ENCODE peak calls at places on chromosomes 7 and 10, in eight cellular contexts. D is GM12892, Q is lower leg skin, L is GM12891, Z is sigmoid colon, I is transverse colon, O is H54, A is body of pancreas. C is an unnamed sample.

GRCh38 chr10:124262249-124262865 is 156.4 kb downstream of the OAT start:
- DNase-seq in Z (peak), I (no peak), D (no peak), L (no peak), O (no peak), A (no peak), Q (no peak), C (no peak)

GRCh38 chr7:2355079-2356008 is 717 bp downstream of the EIF3B start:
- DNase-seq in L (no peak), I (peak), O (peak), D (no peak), A (no peak), Z (no peak), Q (no peak), C (peak)

GRCh38 chr10:111129348-111129747 is 52.5 kb downstream of the ADRA2A start:
- DNase-seq in A (no peak), Q (no peak), O (no peak), I (no peak), Z (no peak), L (no peak), D (no peak), C (no peak)

GRCh38 chr10:1488970-1489548 is 248.3 kb downstream of the ADARB2 start:
- DNase-seq in Z (no peak), D (peak), A (no peak), Q (no peak), I (peak), L (peak), O (no peak), C (no peak)

GRCh38 chr7:1662101-1662500 is 8.0 kb upstream of the ELFN1 start:
- DNase-seq in D (no peak), L (peak), I (no peak), A (no peak), Q (no peak), O (no peak), Z (peak), C (no peak)

GRCh38 chr7:156156734-156157408 is 344.6 kb upstream of the SHH start:
- DNase-seq in O (peak), I (peak), D (no peak), Z (no peak), L (no peak), Q (no peak), A (peak), C (no peak)

GRCh38 chr10:31601136-31601535 is 282.1 kb downstream of the ZEB1 start:
- DNase-seq in D (no peak), L (no peak), Q (no peak), O (no peak), I (no peak), Z (no peak), A (no peak), C (no peak)

GRCh38 chr7:14793151-14793550 is 109.4 kb downstream of the DGKB start:
- DNase-seq in O (no peak), D (no peak), Q (no peak), A (no peak), I (no peak), L (no peak), Z (no peak), C (no peak)

GRCh38 chr10:103966671-103967432 is at the start of gene SLK:
- DNase-seq in O (peak), A (peak), Q (peak), D (peak), L (peak), Z (peak), I (peak), C (peak)

GRCh38 chr7:81491573-81491972 is 278.3 kb downstream of the HGF start:
- DNase-seq in Q (no peak), I (no peak), Z (no peak), L (no peak), D (no peak), A (no peak), O (no peak), C (no peak)

GRCh38 chr7:143974457-143974856 is 19.8 kb downstream of the OR2F1 start:
- DNase-seq in D (no peak), A (no peak), L (no peak), O (no peak), Z (no peak), I (no peak), Q (no peak), C (no peak)

GRCh38 chr10:93062499-93063216 is 2.1 kb downstream of the CYP26C1 start:
- DNase-seq in L (peak), I (no peak), O (no peak), D (no peak), Z (no peak), A (no peak), Q (no peak), C (peak)

GRCh38 chr7:133753513-133753912 is 373.6 kb upstream of the LRGUK start:
- DNase-seq in Q (no peak), Z (no peak), A (no peak), I (no peak), O (no peak), D (no peak), L (no peak), C (no peak)

GRCh38 chr10:77274046-77274795 is 363.4 kb downstream of the KCNMA1 start:
- DNase-seq in I (no peak), Q (no peak), O (peak), A (no peak), Z (peak), L (no peak), D (no peak), C (no peak)

GRCh38 chr10:11045995-11046394 is 28.3 kb downstream of the CELF2 start:
- DNase-seq in Q (peak), A (no peak), I (no peak), O (no peak), L (no peak), Z (no peak), D (no peak), C (no peak)

GRCh38 chr7:105030447-105030846 is 16.4 kb downstream of the KMT2E start:
- DNase-seq in O (no peak), A (no peak), L (no peak), Q (no peak), D (no peak), I (no peak), Z (no peak), C (no peak)

GRCh38 chr10:5563991-5564536 is 39.3 kb downstream of the CALML3 start:
- DNase-seq in L (no peak), I (peak), D (no peak), Z (peak), Q (no peak), O (peak), A (no peak), C (peak)

GRCh38 chr7:66036382-66036781 is 39.2 kb upstream of the ASL start:
- DNase-seq in A (no peak), Q (no peak), Z (no peak), D (no peak), I (no peak), L (no peak), O (no peak), C (no peak)

GRCh38 chr10:7436490-7437100 is 25.8 kb upstream of the SFMBT2 start:
- DNase-seq in L (no peak), I (no peak), Z (no peak), D (no peak), A (no peak), O (no peak), Q (no peak), C (no peak)

GRCh38 chr10:72173635-72174296 is 42.0 kb upstream of the ANAPC16 start:
- DNase-seq in O (no peak), A (no peak), Q (no peak), D (no peak), Z (no peak), I (no peak), L (no peak), C (no peak)

GRCh38 chr10:117784776-117785175 is 242.2 kb downstream of the EMX2 start:
- DNase-seq in D (no peak), I (no peak), O (no peak), Q (no peak), A (no peak), L (no peak), Z (no peak), C (no peak)

GRCh38 chr10:76296885-76297775 is 865.7 kb downstream of the LRMDA start:
- DNase-seq in I (no peak), Q (no peak), O (no peak), L (no peak), Z (no peak), A (no peak), D (no peak), C (no peak)

GRCh38 chr7:38463277-38464224 is 167.6 kb downstream of the AMPH start:
- DNase-seq in A (peak), D (no peak), O (no peak), I (peak), Q (peak), L (peak), Z (peak), C (no peak)

GRCh38 chr7:127879436-127879835 is 151.8 kb downstream of the LRRC4 start:
- DNase-seq in Z (no peak), D (no peak), O (no peak), Q (no peak), L (no peak), A (no peak), I (no peak), C (no peak)

GRCh38 chr10:118840071-118840775 is 85.5 kb upstream of the CACUL1 start:
- DNase-seq in Z (no peak), A (no peak), Q (no peak), D (no peak), I (peak), L (no peak), O (no peak), C (no peak)

GRCh38 chr7:48781783-48782182 is 142.6 kb upstream of the CDC14C start:
- DNase-seq in L (no peak), A (no peak), Z (no peak), O (no peak), I (no peak), D (no peak), Q (no peak), C (no peak)

GRCh38 chr10:78964952-78965633 is 103.7 kb upstream of the ZMIZ1 start:
- DNase-seq in D (no peak), I (no peak), O (peak), Z (peak), L (no peak), Q (no peak), A (peak), C (peak)

GRCh38 chr7:105296491-105296890 is 92.2 kb downstream of the SRPK2 start:
- DNase-seq in D (no peak), I (no peak), O (no peak), A (no peak), L (no peak), Z (no peak), Q (no peak), C (no peak)

GRCh38 chr10:130039141-130039540 is 71.5 kb downstream of the C10orf143 start:
- DNase-seq in I (no peak), O (no peak), Q (no peak), L (no peak), A (no peak), Z (peak), D (no peak), C (no peak)

GRCh38 chr10:130042386-130042785 is 68.2 kb downstream of the C10orf143 start:
- DNase-seq in O (no peak), D (no peak), Q (no peak), A (peak), I (no peak), L (no peak), Z (no peak), C (no peak)

GRCh38 chr10:130040351-130040750 is 70.3 kb downstream of the C10orf143 start:
- DNase-seq in Q (no peak), O (no peak), L (no peak), D (no peak), A (no peak), I (no peak), Z (peak), C (no peak)

GRCh38 chr10:130041691-130042225 is 68.9 kb downstream of the C10orf143 start:
- DNase-seq in I (no peak), A (no peak), Z (no peak), D (no peak), Q (no peak), L (no peak), O (no peak), C (no peak)

GRCh38 chr10:130040817-130041330 is 69.8 kb downstream of the C10orf143 start:
- DNase-seq in L (no peak), Z (peak), O (no peak), I (no peak), Q (no peak), A (no peak), D (no peak), C (no peak)
- TF ChIP-seq POLR2A in L (no peak), Z (no peak), O (no peak), I (no peak), Q (no peak), A (no peak), D (no peak), C (no peak)

GRCh38 chr7:148572067-148572522 is 18.5 kb upstream of the C7orf33 start:
- DNase-seq in D (no peak), A (no peak), I (no peak), Z (no peak), Q (no peak), L (no peak), O (no peak), C (no peak)
- TF ChIP-seq POLR2A in D (no peak), A (no peak), I (no peak), Z (no peak), Q (no peak), L (no peak), O (no peak), C (no peak)

GRCh38 chr10:43863270-43863669 is 214.6 kb upstream of the ZNF32 start:
- DNase-seq in I (no peak), A (no peak), D (no peak), O (no peak), Z (no peak), L (no peak), Q (no peak), C (no peak)

GRCh38 chr10:43862756-43863155 is 214.1 kb upstream of the ZNF32 start:
- DNase-seq in O (no peak), Q (no peak), I (no peak), A (no peak), Z (no peak), D (no peak), L (no peak), C (no peak)

GRCh38 chr10:43865275-43866135 is 216.8 kb upstream of the ZNF32 start:
- DNase-seq in O (no peak), L (no peak), Z (no peak), A (no peak), D (no peak), Q (no peak), I (no peak), C (no peak)

GRCh38 chr10:43864622-43865021 is 215.9 kb upstream of the ZNF32 start:
- DNase-seq in Q (no peak), I (no peak), O (no peak), A (no peak), D (no peak), L (no peak), Z (no peak), C (no peak)

DNA sequence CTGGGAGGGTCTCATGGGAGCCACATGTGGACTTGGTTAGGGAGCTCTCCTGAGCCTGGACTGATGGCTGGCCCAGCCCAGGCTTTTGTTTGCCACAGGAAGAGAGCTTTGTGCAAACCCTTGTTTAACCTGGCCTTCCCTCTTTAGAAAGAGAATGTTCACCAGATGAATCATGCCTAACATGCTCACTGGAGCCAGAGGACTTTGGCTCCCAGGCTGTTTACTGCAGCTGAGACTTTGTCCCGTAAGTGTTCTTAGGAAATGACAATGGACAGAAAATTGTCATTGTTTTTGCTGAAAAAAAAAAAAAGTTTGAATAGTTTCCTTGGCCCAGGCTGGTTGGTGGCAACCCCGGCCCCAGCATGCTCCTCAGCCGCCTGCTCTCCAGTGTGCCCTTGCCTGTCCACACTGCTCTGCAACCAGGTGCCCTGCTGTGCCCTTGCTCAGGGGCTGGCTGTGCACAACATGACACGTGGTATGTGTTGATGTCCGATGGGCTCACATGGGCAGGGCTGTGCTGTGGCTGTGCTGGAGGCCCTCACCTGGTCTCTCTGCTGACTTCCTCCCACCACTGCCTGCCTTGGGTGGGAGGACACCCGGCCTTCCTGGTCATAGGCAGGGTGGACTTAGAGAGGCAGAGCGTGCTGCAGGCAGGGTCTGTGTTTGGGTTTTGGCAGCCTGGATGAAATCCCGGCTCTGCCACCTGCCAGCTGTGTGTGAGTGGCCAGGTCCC is 215.3 kb upstream of the ZNF32 start:
- DNase-seq in O (peak), Z (no peak), D (no peak), Q (peak), L (no peak), I (peak), A (no peak), C (no peak)
- TF ChIP-seq POLR2A in O (no peak), Z (no peak), D (no peak), Q (no peak), L (no peak), I (no peak), A (no peak), C (no peak)

GRCh38 chr10:47384148-47384921 is at the start of gene ZNF488:
- DNase-seq in Q (peak), L (peak), D (peak), I (peak), A (peak), O (peak), Z (peak), C (peak)
- TF ChIP-seq POLR2A in Q (no peak), L (no peak), D (no peak), I (no peak), A (peak), O (peak), Z (no peak), C (no peak)

GRCh38 chr7:71132521-71133231 is 732 bp downstream of the GALNT17 start:
- DNase-seq in Z (no peak), O (no peak), I (no peak), L (no peak), Q (no peak), D (no peak), A (peak), C (no peak)

GRCh38 chr7:71131256-71131752 is 640 bp upstream of the GALNT17 start:
- DNase-seq in A (peak), Z (peak), L (no peak), Q (no peak), I (peak), D (no peak), O (no peak), C (no peak)

GRCh38 chr7:71130280-71130679 is 1.7 kb upstream of the GALNT17 start:
- DNase-seq in Q (no peak), I (no peak), Z (no peak), L (no peak), O (no peak), A (no peak), D (no peak), C (no peak)

GRCh38 chr7:71133232-71133622 is 1.3 kb downstream of the GALNT17 start:
- DNase-seq in A (no peak), O (no peak), Z (no peak), I (no peak), D (no peak), Q (no peak), L (no peak), C (no peak)

DNA sequence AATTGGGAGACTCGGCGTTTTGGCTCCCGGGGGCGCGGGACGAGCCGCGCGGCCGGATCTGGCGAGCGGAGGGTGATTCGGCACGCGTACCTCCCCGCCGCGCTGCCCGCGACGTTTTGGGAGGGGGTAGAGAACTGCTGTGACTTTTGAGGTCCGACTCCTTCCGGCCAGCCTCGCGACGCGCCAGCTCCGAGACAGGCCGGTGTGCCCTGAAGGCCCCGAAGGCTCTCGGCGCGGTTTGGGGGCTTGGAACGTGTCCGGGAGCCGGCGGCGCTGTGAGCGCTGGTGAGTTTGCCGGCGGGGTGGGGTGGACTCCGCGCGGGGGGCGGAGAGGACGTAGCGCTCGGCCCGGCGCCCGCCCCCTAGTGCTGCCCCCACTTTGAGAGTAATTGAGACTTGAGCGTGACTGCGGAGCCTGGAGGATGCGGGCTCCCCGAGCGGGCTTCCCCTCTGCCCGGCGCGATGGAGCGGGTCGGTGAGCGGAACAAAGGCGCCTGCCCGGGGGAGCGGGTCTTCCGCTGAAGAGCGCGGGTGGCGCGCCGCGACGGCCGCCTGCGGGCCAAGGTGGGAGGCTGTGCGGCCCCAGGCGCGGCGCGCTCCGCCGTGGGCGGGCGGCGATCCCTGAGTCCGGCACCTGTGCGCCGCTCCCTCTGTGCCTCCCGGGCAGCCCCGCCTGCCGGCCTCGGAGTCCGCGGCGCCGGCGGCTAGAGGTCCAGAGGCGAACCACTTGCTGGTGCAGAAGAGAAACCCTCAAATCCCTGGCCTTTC is at the start of gene GALNT17:
- DNase-seq in D (no peak), Q (no peak), Z (no peak), A (peak), O (no peak), I (no peak), L (no peak), C (no peak)
- TF ChIP-seq POLR2A in D (no peak), Q (no peak), Z (no peak), A (peak), O (no peak), I (no peak), L (no peak), C (no peak)

DNA sequence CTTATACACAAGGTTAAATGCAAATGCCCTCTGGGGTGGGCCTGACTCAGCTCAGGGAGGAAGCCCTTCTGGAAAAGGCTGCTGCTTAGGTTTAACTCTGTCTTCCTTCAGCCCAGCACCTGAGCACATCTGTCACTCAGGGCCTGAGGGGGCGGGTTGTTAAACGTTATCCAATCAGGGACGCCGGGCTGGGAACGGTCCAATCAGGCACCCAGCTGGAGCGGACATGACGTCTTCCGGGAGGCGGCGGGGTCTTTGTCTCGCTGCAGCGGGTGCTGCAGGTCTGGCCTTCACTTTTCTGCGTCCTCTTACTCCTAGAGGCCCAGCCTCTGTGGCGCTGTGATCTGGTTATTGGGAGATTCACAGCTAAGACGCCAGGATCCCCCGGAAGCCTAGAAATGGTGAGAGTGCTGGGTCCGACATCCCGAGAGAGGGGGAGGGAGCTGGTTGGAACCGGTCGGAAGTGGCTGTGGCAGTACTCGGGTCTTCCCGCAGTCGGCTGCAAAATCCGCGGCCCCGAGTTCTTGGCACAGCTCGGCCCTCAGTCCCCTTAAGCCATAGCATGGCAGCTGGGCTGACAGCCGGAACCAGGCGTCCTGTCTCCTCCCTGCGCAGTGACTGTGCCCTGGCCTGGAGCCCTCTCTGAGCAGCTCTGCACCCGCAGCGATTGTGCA is at the start of gene ZNF138:
- DNase-seq in D (peak), I (peak), L (peak), O (peak), Q (peak), Z (peak), A (peak), C (peak)
- TF ChIP-seq POLR2A in D (peak), I (peak), L (peak), O (peak), Q (no peak), Z (peak), A (peak), C (peak)

C was measured in erythroblast.